ENCODE peak calls at places on chromosomes 13 and 19, in nine cellular contexts. R is skeletal muscle cell, G is dorsolateral prefrontal cortex, U is fibroblast of pulmonary artery, F is mammary epithelial cell, D is AG10803, K is neuronal stem cell, W is heart left ventricle, Z is H7. N is an unnamed sample.

GRCh38 chr13:25945596-25945995 is 106.2 kb downstream of the SHISA2 start:
- DNase-seq in R (peak; percentile 42), G (peak; percentile 58), U (peak; percentile 8), F (no peak), D (no peak), K (no peak), W (no peak), Z (no peak), N (no peak)

GRCh38 chr19:29378543-29379105 is 147.2 kb upstream of the VSTM2B start:
- DNase-seq in R (no peak), G (peak; percentile 3), U (no peak), F (no peak), D (no peak), K (no peak), W (no peak), Z (peak; percentile 9), N (no peak)

GRCh38 chr19:30054210-30054609 is 112.2 kb downstream of the URI1 start:
- DNase-seq in R (no peak), G (no peak), U (no peak), F (no peak), D (no peak), K (no peak), W (no peak), Z (no peak), N (no peak)

GRCh38 chr19:43765109-43765876 is 10.5 kb upstream of the SMG9 start:
- DNase-seq in R (peak; percentile 85), G (no peak), U (peak; percentile 89), F (peak; percentile 98), D (peak; percentile 96), K (no peak), W (no peak), Z (no peak), N (peak; percentile 95)

GRCh38 chr19:13207237-13208130 is 57.3 kb downstream of the IER2 start:
- DNase-seq in R (no peak), G (no peak), U (no peak), F (no peak), D (peak; percentile 54), K (no peak), W (peak; percentile 64), Z (peak; percentile 79), N (no peak)

GRCh38 chr19:2308114-2308556 is at the start of gene LINGO3:
- DNase-seq in R (no peak), G (peak; percentile 54), U (no peak), F (no peak), D (no peak), K (no peak), W (no peak), Z (peak; percentile 88), N (no peak)

GRCh38 chr13:102369303-102369702 is 32.5 kb downstream of the FGF14 start:
- DNase-seq in R (no peak), G (no peak), U (no peak), F (no peak), D (no peak), K (no peak), W (no peak), Z (no peak), N (peak; percentile 45)

GRCh38 chr19:18310118-18310909 is 12.6 kb downstream of the LSM4 start:
- DNase-seq in R (no peak), G (no peak), U (no peak), F (no peak), D (no peak), K (no peak), W (no peak), Z (peak; percentile 45), N (no peak)

GRCh38 chr13:109815651-109816050 is 29.3 kb upstream of the IRS2 start:
- DNase-seq in R (no peak), G (no peak), U (no peak), F (no peak), D (no peak), K (no peak), W (no peak), Z (no peak), N (no peak)

GRCh38 chr19:46744005-46744691 is 1.7 kb upstream of the FKRP start:
- DNase-seq in R (no peak), G (no peak), U (no peak), F (no peak), D (no peak), K (no peak), W (no peak), Z (no peak), N (no peak)

GRCh38 chr19:37226248-37226647 is 8.2 kb downstream of the ZNF383 start:
- DNase-seq in R (no peak), G (no peak), U (no peak), F (no peak), D (no peak), K (no peak), W (no peak), Z (no peak), N (no peak)

GRCh38 chr13:43805071-43805468 is 18.3 kb upstream of the ENOX1 start:
- DNase-seq in R (peak; percentile 98), G (no peak), U (peak; percentile 73), F (peak; percentile 99), D (peak; percentile 79), K (no peak), W (no peak), Z (peak; percentile 47), N (peak; percentile 100)

GRCh38 chr19:30664358-30665058 is 292.3 kb downstream of the ZNF536 start:
- DNase-seq in R (no peak), G (peak; percentile 68), U (no peak), F (peak; percentile 30), D (peak; percentile 42), K (no peak), W (peak; percentile 36), Z (peak; percentile 64), N (no peak)

GRCh38 chr19:32406161-32407003 is 812 bp downstream of the DPY19L3 start:
- DNase-seq in R (no peak), G (no peak), U (no peak), F (peak; percentile 53), D (no peak), K (no peak), W (no peak), Z (no peak), N (no peak)

GRCh38 chr13:101434486-101434885 is 18.0 kb upstream of the ITGBL1 start:
- DNase-seq in R (no peak), G (no peak), U (no peak), F (no peak), D (peak; percentile 59), K (no peak), W (no peak), Z (no peak), N (no peak)

GRCh38 chr19:14328406-14328805 is 52.8 kb upstream of the ADGRE5 start:
- DNase-seq in R (no peak), G (no peak), U (no peak), F (no peak), D (no peak), K (no peak), W (no peak), Z (no peak), N (no peak)

GRCh38 chr19:14337510-14337909 is 43.7 kb upstream of the ADGRE5 start:
- DNase-seq in R (no peak), G (no peak), U (peak; percentile 26), F (no peak), D (no peak), K (no peak), W (no peak), Z (peak; percentile 84), N (no peak)

DNA sequence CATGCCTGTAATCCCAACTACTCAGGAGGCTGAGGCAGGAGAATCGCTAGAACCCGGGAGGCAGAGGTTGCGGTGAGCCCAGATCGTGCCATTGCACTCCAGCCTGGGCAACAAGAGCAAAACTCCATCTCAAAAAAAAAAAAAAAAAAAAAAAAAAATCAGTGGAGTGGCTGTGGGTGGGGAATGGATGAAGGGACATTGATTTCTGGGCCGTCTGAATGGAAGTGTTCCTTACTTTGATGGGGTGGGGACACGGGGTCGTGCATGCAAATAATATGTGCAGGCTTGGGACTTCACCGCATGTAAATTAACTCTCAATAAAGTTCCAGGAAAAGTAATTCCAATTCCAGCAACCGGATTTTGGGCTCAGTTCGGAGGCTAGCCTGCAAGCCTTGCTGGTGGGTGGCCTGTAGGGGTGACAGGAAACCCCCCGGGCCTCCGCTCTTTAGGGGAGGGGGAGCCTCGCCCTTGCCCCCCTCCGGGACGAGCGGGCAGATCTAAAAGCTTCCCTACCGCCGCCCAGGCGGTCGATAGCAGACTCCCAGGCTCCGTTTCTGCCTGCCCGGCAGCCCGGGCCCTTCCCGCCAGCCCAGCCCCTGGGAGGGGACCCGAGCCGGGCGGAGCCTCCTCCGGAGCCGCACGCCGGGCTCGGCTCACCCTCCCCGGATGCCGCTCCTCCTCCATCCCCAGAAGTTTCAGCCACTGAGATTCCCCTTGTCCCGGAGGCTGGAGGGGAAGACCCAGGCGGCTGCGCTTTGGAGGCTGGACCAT is 48.0 kb upstream of the ADGRE5 start:
- DNase-seq in R (no peak), G (no peak), U (peak; percentile 39), F (no peak), D (no peak), K (no peak), W (no peak), Z (peak; percentile 94), N (no peak)
- H3K4me3 ChIP-seq in R (peak overlapping the region; percentile 30), G (peak overlapping the region; percentile 55), U (peak overlapping the region; percentile 24), F (no peak overlapping the region), D (peak overlapping the region; percentile 21), K (no peak overlapping the region), W (peak overlapping the region; percentile 41), Z (peak overlapping the region; percentile 42), N (no peak overlapping the region)

GRCh38 chr19:1070931-1071791 is 4.2 kb downstream of the ARHGAP45 start:
- DNase-seq in R (no peak), G (no peak), U (no peak), F (no peak), D (no peak), K (no peak), W (no peak), Z (peak; percentile 95), N (no peak)
- H3K4me3 ChIP-seq in R (no peak overlapping the region), G (no peak overlapping the region), U (no peak overlapping the region), F (no peak overlapping the region), D (no peak overlapping the region), K (peak overlapping the region; percentile 86), W (no peak overlapping the region), Z (peak overlapping the region; percentile 48), N (peak overlapping the region; percentile 8)

GRCh38 chr19:56403261-56403660 is 871 bp upstream of the ZNF583 start:
- DNase-seq in R (no peak), G (no peak), U (peak; percentile 22), F (no peak), D (peak; percentile 0), K (no peak), W (no peak), Z (no peak), N (no peak)
- H3K4me3 ChIP-seq in R (peak overlapping the region; percentile 90), G (peak overlapping the region; percentile 85), U (peak overlapping the region; percentile 70), F (peak overlapping the region; percentile 67), D (peak overlapping the region; percentile 95), K (no peak overlapping the region), W (peak overlapping the region; percentile 85), Z (peak overlapping the region; percentile 76), N (peak overlapping the region; percentile 60)

GRCh38 chr13:66576381-66576780 is 653.8 kb downstream of the PCDH9 start:
- DNase-seq in R (no peak), G (no peak), U (no peak), F (no peak), D (no peak), K (no peak), W (no peak), Z (no peak), N (no peak)

GRCh38 chr13:66577358-66577757 is 652.8 kb downstream of the PCDH9 start:
- DNase-seq in R (no peak), G (no peak), U (no peak), F (no peak), D (no peak), K (no peak), W (no peak), Z (no peak), N (no peak)

GRCh38 chr13:66578305-66578704 is 651.8 kb downstream of the PCDH9 start:
- DNase-seq in R (peak; percentile 43), G (no peak), U (no peak), F (no peak), D (no peak), K (no peak), W (no peak), Z (no peak), N (peak; percentile 66)

GRCh38 chr13:66574606-66575005 is 655.5 kb downstream of the PCDH9 start:
- DNase-seq in R (no peak), G (no peak), U (peak; percentile 31), F (no peak), D (peak; percentile 43), K (no peak), W (no peak), Z (no peak), N (no peak)
- H3K4me3 ChIP-seq in R (no peak overlapping the region), G (no peak overlapping the region), U (no peak overlapping the region), F (no peak overlapping the region), D (no peak overlapping the region), K (no peak overlapping the region), W (no peak overlapping the region), Z (no peak overlapping the region), N (no peak overlapping the region)